ENCODE peak calls at places on chromosome X, in eight cellular contexts. One of them, this sample, is unnamed.

GRCh38 chrX:1537031-1537715 is at the start of gene P2RY8:
- DNase-seq in SK-N-DZ: no peak
- DNase-seq in T-cell: peak; percentile 84
- DNase-seq in HT1080: peak; percentile 57
- DNase-seq in IMR-90: no peak
- DNase-seq in EL: peak; percentile 39
- DNase-seq in RPMI8226: peak; percentile 93
- DNase-seq in neural crest cell: no peak
- DNase-seq in this sample: no peak

GRCh38 chrX:153411988-153412574 is 809 bp downstream of the ZFP92 start:
- DNase-seq in neural crest cell: no peak
- DNase-seq in T-cell: no peak
- DNase-seq in RPMI8226: no peak
- DNase-seq in EL: no peak
- DNase-seq in SK-N-DZ: no peak
- DNase-seq in HT1080: no peak
- DNase-seq in IMR-90: no peak
- DNase-seq in this sample: no peak

GRCh38 chrX:12955882-12956703 is 18.8 kb upstream of the TMSB4X start:
- DNase-seq in EL: peak; percentile 63
- DNase-seq in IMR-90: peak; percentile 84
- DNase-seq in RPMI8226: peak; percentile 85
- DNase-seq in SK-N-DZ: no peak
- DNase-seq in HT1080: peak; percentile 74
- DNase-seq in T-cell: peak; percentile 50
- DNase-seq in neural crest cell: no peak
- DNase-seq in this sample: no peak

GRCh38 chrX:119374736-119375135 is 24.4 kb upstream of the SLC25A43 start:
- DNase-seq in RPMI8226: no peak
- DNase-seq in neural crest cell: no peak
- DNase-seq in HT1080: peak; percentile 85
- DNase-seq in T-cell: no peak
- DNase-seq in EL: peak; percentile 79
- DNase-seq in IMR-90: peak; percentile 40
- DNase-seq in SK-N-DZ: no peak
- DNase-seq in this sample: no peak

GRCh38 chrX:113260474-113260873 is 419.8 kb upstream of the AMOT start:
- DNase-seq in RPMI8226: no peak
- DNase-seq in EL: no peak
- DNase-seq in IMR-90: no peak
- DNase-seq in T-cell: no peak
- DNase-seq in HT1080: no peak
- DNase-seq in SK-N-DZ: no peak
- DNase-seq in neural crest cell: no peak
- DNase-seq in this sample: no peak

GRCh38 chrX:130615941-130616340 is 214.2 kb downstream of the RBMX2 start:
- DNase-seq in RPMI8226: no peak
- DNase-seq in SK-N-DZ: no peak
- DNase-seq in HT1080: peak; percentile 0
- DNase-seq in EL: no peak
- DNase-seq in IMR-90: no peak
- DNase-seq in T-cell: no peak
- DNase-seq in neural crest cell: no peak
- DNase-seq in this sample: no peak

GRCh38 chrX:115410731-115411435 is 121.4 kb downstream of the LUZP4 start:
- DNase-seq in IMR-90: no peak
- DNase-seq in EL: peak; percentile 1
- DNase-seq in T-cell: no peak
- DNase-seq in SK-N-DZ: peak; percentile 53
- DNase-seq in RPMI8226: no peak
- DNase-seq in HT1080: no peak
- DNase-seq in neural crest cell: no peak
- DNase-seq in this sample: no peak

GRCh38 chrX:138026211-138026610 is 460.3 kb downstream of the ZIC3 start:
- DNase-seq in SK-N-DZ: peak; percentile 16
- DNase-seq in neural crest cell: no peak
- DNase-seq in T-cell: no peak
- DNase-seq in RPMI8226: no peak
- DNase-seq in IMR-90: no peak
- DNase-seq in EL: no peak
- DNase-seq in HT1080: peak; percentile 8
- DNase-seq in this sample: peak; percentile 1

GRCh38 chrX:50202539-50202938 is 1.7 kb upstream of the AKAP4 start:
- DNase-seq in IMR-90: no peak
- DNase-seq in RPMI8226: no peak
- DNase-seq in neural crest cell: no peak
- DNase-seq in HT1080: peak; percentile 1
- DNase-seq in SK-N-DZ: peak; percentile 13
- DNase-seq in EL: peak; percentile 0
- DNase-seq in T-cell: no peak
- DNase-seq in this sample: no peak

GRCh38 chrX:65451663-65452062 is 82.9 kb downstream of the LAS1L start:
- DNase-seq in SK-N-DZ: peak; percentile 53
- DNase-seq in IMR-90: peak; percentile 33
- DNase-seq in EL: peak; percentile 20
- DNase-seq in neural crest cell: peak; percentile 21
- DNase-seq in RPMI8226: peak; percentile 47
- DNase-seq in HT1080: peak; percentile 14
- DNase-seq in T-cell: no peak
- DNase-seq in this sample: no peak

GRCh38 chrX:132858018-132858417 is 100.4 kb downstream of the HS6ST2 start:
- DNase-seq in SK-N-DZ: no peak
- DNase-seq in neural crest cell: no peak
- DNase-seq in RPMI8226: no peak
- DNase-seq in HT1080: peak; percentile 60
- DNase-seq in IMR-90: no peak
- DNase-seq in EL: no peak
- DNase-seq in T-cell: no peak
- DNase-seq in this sample: no peak

GRCh38 chrX:9362529-9362928 is 102.3 kb upstream of the TBL1X start:
- DNase-seq in SK-N-DZ: no peak
- DNase-seq in EL: no peak
- DNase-seq in RPMI8226: no peak
- DNase-seq in IMR-90: no peak
- DNase-seq in neural crest cell: no peak
- DNase-seq in HT1080: no peak
- DNase-seq in T-cell: no peak
- DNase-seq in this sample: no peak

GRCh38 chrX:106484233-106484632 is 127.5 kb upstream of the RADX start:
- DNase-seq in RPMI8226: no peak
- DNase-seq in neural crest cell: no peak
- DNase-seq in IMR-90: no peak
- DNase-seq in HT1080: peak; percentile 19
- DNase-seq in SK-N-DZ: no peak
- DNase-seq in T-cell: no peak
- DNase-seq in EL: no peak
- DNase-seq in this sample: no peak

GRCh38 chrX:32084757-32085156 is 1012.9 kb upstream of the FTHL17 start:
- DNase-seq in EL: no peak
- DNase-seq in neural crest cell: peak; percentile 1
- DNase-seq in T-cell: no peak
- DNase-seq in SK-N-DZ: no peak
- DNase-seq in RPMI8226: no peak
- DNase-seq in IMR-90: no peak
- DNase-seq in HT1080: no peak
- DNase-seq in this sample: no peak

GRCh38 chrX:67570839-67571238 is 27.0 kb downstream of the AR start:
- DNase-seq in neural crest cell: no peak
- DNase-seq in SK-N-DZ: no peak
- DNase-seq in IMR-90: no peak
- DNase-seq in RPMI8226: no peak
- DNase-seq in EL: no peak
- DNase-seq in T-cell: no peak
- DNase-seq in HT1080: no peak
- DNase-seq in this sample: no peak

GRCh38 chrX:38089173-38089982 is 83.0 kb downstream of the SYTL5 start:
- DNase-seq in RPMI8226: no peak
- DNase-seq in HT1080: no peak
- DNase-seq in IMR-90: no peak
- DNase-seq in T-cell: no peak
- DNase-seq in SK-N-DZ: no peak
- DNase-seq in EL: no peak
- DNase-seq in neural crest cell: no peak
- DNase-seq in this sample: no peak

GRCh38 chrX:115941388-115941787 is 229.2 kb upstream of the AGTR2 start:
- DNase-seq in SK-N-DZ: no peak
- DNase-seq in RPMI8226: no peak
- DNase-seq in EL: no peak
- DNase-seq in T-cell: no peak
- DNase-seq in IMR-90: no peak
- DNase-seq in HT1080: no peak
- DNase-seq in neural crest cell: no peak
- DNase-seq in this sample: no peak

GRCh38 chrX:39941332-39941920 is 156.3 kb downstream of the BCOR start:
- DNase-seq in HT1080: peak; percentile 32
- DNase-seq in SK-N-DZ: peak; percentile 57
- DNase-seq in EL: peak; percentile 36
- DNase-seq in RPMI8226: no peak
- DNase-seq in IMR-90: no peak
- DNase-seq in T-cell: no peak
- DNase-seq in neural crest cell: no peak
- DNase-seq in this sample: peak; percentile 24

GRCh38 chrX:96906741-96907140 is 23.0 kb downstream of the RPA4 start:
- DNase-seq in EL: no peak
- DNase-seq in IMR-90: peak; percentile 25
- DNase-seq in HT1080: peak; percentile 6
- DNase-seq in RPMI8226: no peak
- DNase-seq in neural crest cell: no peak
- DNase-seq in T-cell: no peak
- DNase-seq in SK-N-DZ: no peak
- DNase-seq in this sample: no peak

GRCh38 chrX:14660970-14661369 is 131.6 kb downstream of the GLRA2 start:
- DNase-seq in neural crest cell: no peak
- DNase-seq in HT1080: no peak
- DNase-seq in T-cell: no peak
- DNase-seq in IMR-90: no peak
- DNase-seq in EL: no peak
- DNase-seq in RPMI8226: no peak
- DNase-seq in SK-N-DZ: no peak
- DNase-seq in this sample: no peak

GRCh38 chrX:40734956-40735317 is 405 bp downstream of the MED14 start:
- DNase-seq in neural crest cell: no peak
- DNase-seq in EL: peak; percentile 11
- DNase-seq in SK-N-DZ: no peak
- DNase-seq in T-cell: peak; percentile 39
- DNase-seq in RPMI8226: no peak
- DNase-seq in HT1080: no peak
- DNase-seq in IMR-90: no peak
- DNase-seq in this sample: no peak

GRCh38 chrX:130176942-130177341 is 5.2 kb downstream of the RAB33A start:
- DNase-seq in T-cell: no peak
- DNase-seq in IMR-90: no peak
- DNase-seq in neural crest cell: no peak
- DNase-seq in SK-N-DZ: no peak
- DNase-seq in EL: no peak
- DNase-seq in RPMI8226: no peak
- DNase-seq in HT1080: no peak
- DNase-seq in this sample: no peak

GRCh38 chrX:10533686-10534365 is 86.6 kb downstream of the MID1 start:
- DNase-seq in SK-N-DZ: peak; percentile 91
- DNase-seq in IMR-90: no peak
- DNase-seq in EL: no peak
- DNase-seq in HT1080: no peak
- DNase-seq in T-cell: no peak
- DNase-seq in RPMI8226: no peak
- DNase-seq in neural crest cell: no peak
- DNase-seq in this sample: no peak

GRCh38 chrX:11970935-11971334 is 167.3 kb upstream of the FRMPD4 start:
- DNase-seq in EL: peak; percentile 15
- DNase-seq in RPMI8226: no peak
- DNase-seq in neural crest cell: no peak
- DNase-seq in SK-N-DZ: no peak
- DNase-seq in IMR-90: peak; percentile 17
- DNase-seq in T-cell: no peak
- DNase-seq in HT1080: peak; percentile 51
- DNase-seq in this sample: no peak

GRCh38 chrX:150692296-150692695 is 900 bp upstream of the MTMR1 start:
- DNase-seq in neural crest cell: no peak
- DNase-seq in IMR-90: no peak
- DNase-seq in EL: no peak
- DNase-seq in T-cell: no peak
- DNase-seq in SK-N-DZ: no peak
- DNase-seq in HT1080: no peak
- DNase-seq in RPMI8226: no peak
- DNase-seq in this sample: no peak

GRCh38 chrX:20965270-20966044 is 408.8 kb upstream of the CNKSR2 start:
- DNase-seq in IMR-90: no peak
- DNase-seq in neural crest cell: no peak
- DNase-seq in EL: no peak
- DNase-seq in RPMI8226: no peak
- DNase-seq in HT1080: no peak
- DNase-seq in SK-N-DZ: no peak
- DNase-seq in T-cell: no peak
- DNase-seq in this sample: no peak

This sample was measured in DMS 273 treated with DMSO at 0.1 percent for 48 hours.